ENCODE peak calls at places on chromosomes 6 and 20, in ten cellular contexts. N, F, K, U, Y, A, D, P, X and Q are unnamed samples.

GRCh38 chr20:38680492-38681118 is 43.7 kb upstream of the SLC32A1 start:
- DNase-seq in N (no peak), K (peak), F (peak), Y (peak), X (peak), A (peak), D (peak), U (peak), P (no peak), Q (no peak)

GRCh38 chr6:163670283-163670682 is 255.8 kb downstream of the QKI start:
- DNase-seq in Y (no peak), A (no peak), F (no peak), P (no peak), K (no peak), U (no peak), D (no peak), X (no peak), N (no peak), Q (no peak)

GRCh38 chr6:113998811-113999210 is 27.9 kb upstream of the HDAC2 start:
- DNase-seq in X (no peak), U (no peak), Y (no peak), F (no peak), D (no peak), N (no peak), P (no peak), A (no peak), K (no peak), Q (no peak)

GRCh38 chr20:33132858-33133615 is 34.9 kb upstream of the BPIFA2 start:
- DNase-seq in Y (no peak), X (no peak), A (peak), F (no peak), U (no peak), K (peak), N (no peak), P (no peak), D (no peak), Q (no peak)

GRCh38 chr6:83546636-83547035 is 34.3 kb downstream of the PRSS35 start:
- DNase-seq in U (no peak), D (no peak), P (no peak), K (no peak), F (peak), Y (no peak), N (no peak), X (no peak), A (no peak), Q (no peak)

GRCh38 chr6:43923376-43924221 is 153.6 kb downstream of the VEGFA start:
- DNase-seq in K (peak), F (peak), N (no peak), D (no peak), X (no peak), P (no peak), U (peak), Y (no peak), A (peak), Q (no peak)

GRCh38 chr20:24993337-24994185 is 1.0 kb upstream of the APMAP start:
- DNase-seq in X (no peak), P (no peak), D (no peak), U (peak), Y (no peak), A (peak), K (peak), F (peak), N (no peak), Q (no peak)

GRCh38 chr6:25223421-25224052 is 55.6 kb upstream of the CARMIL1 start:
- DNase-seq in X (peak), K (peak), Y (peak), P (peak), F (peak), D (peak), A (peak), U (peak), N (no peak), Q (no peak)

GRCh38 chr20:39853664-39854063 is 835.4 kb downstream of the MAFB start:
- DNase-seq in F (peak), Y (no peak), D (no peak), A (peak), N (no peak), P (no peak), U (peak), K (peak), X (no peak), Q (no peak)

GRCh38 chr20:22958390-22958789 is 76.7 kb upstream of the SSTR4 start:
- DNase-seq in K (no peak), Y (no peak), D (no peak), F (no peak), A (no peak), X (no peak), N (no peak), P (no peak), U (no peak), Q (no peak)

GRCh38 chr20:60372822-60373221 is 414.6 kb downstream of the CDH26 start:
- DNase-seq in F (no peak), N (no peak), Y (no peak), A (no peak), D (no peak), K (no peak), P (no peak), U (no peak), X (no peak), Q (no peak)

GRCh38 chr6:126773122-126773805 is 345.2 kb upstream of the RSPO3 start:
- DNase-seq in P (no peak), K (peak), X (no peak), D (no peak), F (peak), A (peak), N (no peak), Y (peak), U (peak), Q (no peak)

GRCh38 chr6:31805939-31806469 is 762 bp downstream of the LSM2 start:
- DNase-seq in K (no peak), U (no peak), X (no peak), N (no peak), A (no peak), Y (no peak), F (no peak), P (no peak), D (no peak), Q (peak)

GRCh38 chr6:128432394-128432793 is 88.0 kb downstream of the PTPRK start:
- DNase-seq in D (no peak), U (peak), P (no peak), X (no peak), N (no peak), A (peak), F (peak), K (peak), Y (no peak), Q (no peak)

GRCh38 chr20:22768779-22769178 is 184.4 kb upstream of the FOXA2 start:
- DNase-seq in N (no peak), A (no peak), P (no peak), X (no peak), U (no peak), K (peak), D (no peak), F (no peak), Y (peak), Q (no peak)

GRCh38 chr6:1188199-1188598 is 123.7 kb upstream of the FOXQ1 start:
- DNase-seq in Y (no peak), U (no peak), A (no peak), X (no peak), D (no peak), F (no peak), N (no peak), P (no peak), K (no peak), Q (no peak)

GRCh38 chr6:48641544-48641943 is 530.5 kb upstream of the PTCHD4 start:
- DNase-seq in D (no peak), Y (no peak), A (no peak), U (peak), X (no peak), K (peak), N (no peak), P (no peak), F (peak), Q (no peak)

GRCh38 chr20:46060975-46061374 is 28.8 kb downstream of the NCOA5 start:
- DNase-seq in F (no peak), D (no peak), X (no peak), K (no peak), U (no peak), Y (no peak), N (no peak), P (no peak), A (no peak), Q (no peak)

GRCh38 chr20:46060301-46060881 is 29.4 kb downstream of the NCOA5 start:
- DNase-seq in D (no peak), F (no peak), U (no peak), X (no peak), A (no peak), P (no peak), K (no peak), N (no peak), Y (no peak), Q (no peak)

GRCh38 chr20:46056970-46057855 is 28.2 kb downstream of the SLC12A5 start:
- DNase-seq in D (peak), Y (peak), A (peak), P (no peak), U (peak), F (peak), N (peak), X (peak), K (peak), Q (no peak)

GRCh38 chr20:46057856-46058655 is 29.0 kb downstream of the SLC12A5 start:
- DNase-seq in X (peak), D (no peak), K (peak), N (peak), F (peak), Y (peak), A (peak), P (peak), U (peak), Q (no peak)

DNA sequence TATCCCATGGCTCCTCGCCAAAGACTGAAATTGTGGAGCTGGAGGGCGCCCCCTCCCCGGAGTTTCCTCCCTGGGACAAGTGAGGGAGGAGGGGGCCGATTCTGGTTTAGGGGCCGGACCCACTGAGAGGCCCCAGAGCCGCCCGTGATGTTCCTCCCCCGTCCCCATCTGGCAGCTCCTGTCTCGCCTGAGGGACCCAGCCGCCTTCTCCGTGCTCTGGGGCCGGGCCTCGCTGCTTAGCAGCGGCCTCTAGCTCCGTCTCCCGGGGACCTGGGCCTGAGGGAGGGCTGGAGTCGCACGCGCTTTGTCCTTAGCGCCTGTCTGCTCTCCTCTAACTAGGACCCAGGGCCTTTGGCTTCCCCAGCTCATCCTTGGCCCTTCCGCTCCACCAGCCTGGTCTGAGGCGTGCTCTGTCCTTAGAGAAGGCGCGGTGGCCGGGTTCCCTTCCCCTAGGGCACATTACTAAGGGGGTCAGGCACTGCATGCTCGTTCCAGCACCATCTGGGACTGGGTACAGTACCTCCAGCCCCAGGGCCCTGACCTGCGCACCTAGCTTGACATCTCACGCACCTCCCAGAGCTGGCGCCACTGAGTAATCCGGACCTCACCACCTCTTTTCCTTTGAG is 29.8 kb downstream of the SLC12A5 start:
- DNase-seq in P (no peak), X (no peak), N (peak), Y (peak), U (no peak), F (no peak), A (no peak), D (no peak), K (no peak), Q (no peak)
- TF ChIP-seq CTCF in P (no peak), X (no peak), N (no peak), Y (no peak), U (no peak), F (no peak), A (no peak), D (no peak), K (no peak), Q (no peak)

GRCh38 chr6:33417903-33418689 is at the start of gene CUTA:
- DNase-seq in X (peak), P (peak), U (peak), Y (peak), A (peak), N (peak), K (peak), D (peak), F (peak), Q (peak)
- TF ChIP-seq CTCF in X (peak), P (peak), U (no peak), Y (peak), A (peak), N (peak), K (peak), D (peak), F (peak), Q (peak)

GRCh38 chr6:74347161-74347560 is 651.2 kb downstream of the CD109 start:
- DNase-seq in K (no peak), P (no peak), N (no peak), F (no peak), D (no peak), A (peak), U (no peak), Y (no peak), X (no peak), Q (no peak)

GRCh38 chr6:74343804-74344203 is 647.8 kb downstream of the CD109 start:
- DNase-seq in F (no peak), X (no peak), U (no peak), N (no peak), A (peak), D (no peak), P (no peak), K (peak), Y (no peak), Q (no peak)
- TF ChIP-seq CTCF in F (peak), X (peak), U (peak), N (peak), A (peak), D (no peak), P (peak), K (peak), Y (peak), Q (peak)

GRCh38 chr20:13425401-13425800 is 204.3 kb downstream of the ISM1 start:
- DNase-seq in A (no peak), P (no peak), Y (no peak), N (no peak), U (no peak), D (no peak), K (no peak), X (peak), F (no peak), Q (no peak)

GRCh38 chr20:13424174-13424833 is 203.2 kb downstream of the ISM1 start:
- DNase-seq in K (no peak), P (no peak), A (no peak), D (no peak), F (no peak), N (no peak), Y (no peak), X (no peak), U (no peak), Q (no peak)

GRCh38 chr20:13422637-13423036 is 201.6 kb downstream of the ISM1 start:
- DNase-seq in K (no peak), A (no peak), N (no peak), F (no peak), X (no peak), D (no peak), U (no peak), Y (no peak), P (no peak), Q (no peak)

GRCh38 chr20:13420625-13421024 is 199.6 kb downstream of the ISM1 start:
- DNase-seq in F (no peak), A (no peak), P (no peak), K (no peak), Y (no peak), D (no peak), N (no peak), X (no peak), U (no peak), Q (no peak)

DNA sequence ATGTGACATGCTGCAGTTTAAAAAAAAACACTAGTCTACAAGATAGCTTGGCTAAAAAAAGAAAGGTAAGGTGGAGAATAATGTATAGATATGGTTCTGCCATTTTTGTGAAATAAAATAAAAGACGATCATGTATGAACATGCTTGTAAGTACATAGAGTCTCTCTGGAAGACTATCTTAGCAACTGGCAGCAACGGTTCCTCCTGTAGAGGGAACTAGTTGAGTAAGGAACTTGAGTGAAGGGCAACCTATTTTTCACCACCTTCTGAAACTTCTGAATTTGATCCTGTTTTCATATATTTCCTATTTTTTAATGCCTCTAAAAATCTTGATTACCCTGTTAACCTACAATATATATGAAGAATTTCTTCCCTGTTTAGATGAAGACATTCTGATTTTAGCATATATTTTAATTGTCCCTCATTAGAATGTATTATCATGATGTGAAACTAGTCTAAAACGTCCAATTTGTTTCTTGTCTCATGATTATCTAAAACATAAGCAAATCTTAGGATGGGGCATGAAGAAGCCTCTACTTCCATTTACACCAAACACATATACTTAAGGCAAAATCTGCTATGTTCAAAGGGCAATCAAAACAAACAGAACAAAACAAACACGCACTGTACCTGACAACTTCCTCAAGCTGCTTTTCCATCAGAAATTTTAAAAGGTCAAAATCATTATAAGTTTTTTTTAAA is 202.5 kb downstream of the ISM1 start:
- DNase-seq in P (no peak), Y (no peak), K (no peak), D (no peak), A (no peak), F (no peak), U (no peak), X (no peak), N (no peak), Q (no peak)
- TF ChIP-seq CTCF in P (no peak), Y (no peak), K (no peak), D (no peak), A (no peak), F (no peak), U (no peak), X (no peak), N (no peak), Q (no peak)

DNA sequence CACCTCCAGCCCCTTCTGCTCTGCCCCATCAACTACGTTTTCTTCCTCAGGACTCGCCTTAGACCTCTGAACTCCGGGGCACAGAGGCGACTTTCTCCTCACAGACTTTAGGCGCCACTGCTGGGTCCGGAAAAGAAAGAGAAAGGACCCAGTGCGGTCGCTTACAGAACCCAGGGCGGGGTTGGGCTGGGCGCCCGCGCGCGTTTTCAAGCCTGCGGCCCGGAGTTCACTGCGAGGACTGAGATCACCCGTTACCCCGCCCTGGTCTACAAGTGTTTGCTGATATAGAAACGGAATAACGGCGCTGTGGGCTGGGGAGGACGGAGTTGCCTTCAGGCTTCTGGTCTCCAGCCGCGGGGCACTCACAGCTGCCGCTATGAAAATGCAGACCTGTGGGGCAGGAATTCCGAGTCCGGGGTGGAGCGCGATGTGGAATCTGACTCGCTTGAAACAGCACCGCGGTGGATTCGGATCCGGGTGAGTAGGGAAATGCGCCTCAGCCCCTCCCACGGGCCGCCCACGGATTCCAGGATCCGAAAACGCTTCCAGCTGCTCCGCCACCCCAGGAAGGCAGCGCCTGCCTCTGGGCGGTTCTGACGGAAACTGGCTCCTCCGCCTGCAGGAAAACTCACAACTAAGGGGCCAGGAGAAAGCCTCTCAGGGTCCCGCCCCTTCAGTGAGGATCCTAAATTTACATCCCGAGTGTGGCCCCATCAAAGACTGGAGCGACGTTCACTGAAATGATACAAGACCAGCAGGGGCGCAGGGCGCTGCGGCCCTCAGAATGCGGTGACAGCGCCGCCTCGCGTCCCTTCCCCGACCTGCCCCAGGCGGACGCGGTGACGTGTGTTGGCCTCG is 29.4 kb downstream of the HLA-F start:
- DNase-seq in X (peak), Y (peak), F (peak), D (peak), A (peak), U (peak), K (peak), N (peak), P (peak), Q (no peak)
- TF ChIP-seq CTCF in X (peak), Y (peak), F (peak), D (peak), A (peak), U (peak), K (peak), N (peak), P (peak), Q (peak)

DNA sequence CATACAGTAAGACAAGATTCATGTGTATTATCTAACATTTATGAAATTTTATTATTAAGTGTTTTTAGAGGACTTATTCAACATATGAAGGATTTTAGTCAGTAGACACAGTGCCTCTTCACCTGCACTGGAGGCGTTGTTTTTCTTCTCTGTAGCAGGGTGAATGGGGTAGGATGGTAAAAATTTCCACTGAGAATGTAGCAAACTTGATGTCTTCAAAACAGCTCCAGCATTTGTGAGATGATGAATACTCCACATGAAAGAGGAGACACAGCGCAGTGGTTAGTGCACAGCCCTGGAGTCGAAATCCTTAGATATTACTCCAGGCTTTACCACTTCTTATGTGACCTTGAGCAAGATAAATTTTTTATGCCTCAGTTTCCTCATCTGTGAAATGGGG is 110.5 kb upstream of the AHI1 start:
- DNase-seq in F (no peak), P (no peak), N (no peak), K (no peak), D (no peak), Y (no peak), X (no peak), A (no peak), U (no peak), Q (no peak)
- TF ChIP-seq CTCF in F (no peak), P (no peak), N (no peak), K (no peak), D (no peak), Y (no peak), X (no peak), A (no peak), U (no peak), Q (no peak)

DNA sequence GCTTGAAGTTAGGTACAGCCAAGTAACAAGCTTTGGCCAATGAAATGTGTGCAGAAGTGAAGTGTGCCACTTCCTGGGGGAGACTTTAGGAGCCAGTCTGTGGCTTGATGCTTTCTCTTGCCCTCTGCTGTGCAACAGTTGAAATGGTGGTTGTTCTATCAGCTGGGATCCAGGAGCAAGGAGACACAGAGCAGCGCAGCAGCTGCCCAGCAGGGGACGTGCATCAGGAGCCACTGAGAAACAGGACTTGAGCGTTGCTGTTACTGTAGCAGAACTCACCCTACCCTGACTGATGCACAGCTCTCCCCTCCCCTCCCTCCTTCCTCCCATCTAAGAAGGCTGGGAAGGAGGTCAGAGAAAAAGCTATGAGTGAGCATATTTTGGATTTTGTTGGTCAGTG is 18.9 kb upstream of the CCN5 start:
- DNase-seq in D (no peak), P (no peak), N (no peak), K (no peak), U (no peak), A (no peak), Y (no peak), X (no peak), F (no peak), Q (no peak)
- TF ChIP-seq CTCF in D (peak), P (no peak), N (no peak), K (peak), U (no peak), A (peak), Y (no peak), X (no peak), F (no peak), Q (no peak)